ENCODE peak calls at places on chromosomes 2 and 18, in six cellular contexts. H is uterus, P is Peyer's patch, T is ovary, K is body of pancreas, I is heart left ventricle. B is an unnamed sample.

GRCh38 chr2:199792381-199792780 is 58.6 kb downstream of the FTCDNL1 start:
- DNase-seq in P (no peak), T (no peak), I (no peak), K (no peak), H (no peak), B (no peak)

GRCh38 chr2:137836671-137837070 is 127.6 kb upstream of the HNMT start:
- DNase-seq in H (no peak), K (no peak), T (no peak), P (no peak), I (no peak), B (no peak)

GRCh38 chr2:99337931-99338580 is 867 bp downstream of the EIF5B start:
- DNase-seq in T (no peak), P (no peak), I (no peak), H (no peak), K (peak; percentile 7), B (no peak)

GRCh38 chr18:30376515-30376914 is 666.0 kb downstream of the DSC3 start:
- DNase-seq in K (no peak), T (no peak), H (no peak), P (no peak), I (no peak), B (no peak)

GRCh38 chr2:96146881-96147592 is 1.8 kb upstream of the DUSP2 start:
- DNase-seq in I (peak; percentile 56), H (peak; percentile 10), K (no peak), P (no peak), T (no peak), B (peak; percentile 6)

GRCh38 chr2:17752281-17752680 is 1.3 kb downstream of the SMC6 start:
- DNase-seq in T (no peak), H (no peak), P (no peak), I (no peak), K (no peak), B (no peak)

GRCh38 chr2:46720592-46721185 is 194.9 kb downstream of the MCFD2 start:
- DNase-seq in K (no peak), P (no peak), T (no peak), H (no peak), I (no peak), B (no peak)

GRCh38 chr2:148756292-148756975 is 111.9 kb downstream of the EPC2 start:
- DNase-seq in K (no peak), P (no peak), T (no peak), H (no peak), I (no peak), B (no peak)

GRCh38 chr2:231800493-231801091 is 14.3 kb downstream of the COPS7B start:
- DNase-seq in H (no peak), K (peak; percentile 46), P (no peak), I (no peak), T (no peak), B (peak; percentile 26)

GRCh38 chr2:143452817-143453462 is 323.7 kb downstream of the ARHGAP15 start:
- DNase-seq in K (no peak), I (no peak), P (no peak), T (no peak), H (no peak), B (no peak)

GRCh38 chr2:72145658-72146329 is 1.9 kb downstream of the CYP26B1 start:
- DNase-seq in H (peak; percentile 9), I (no peak), T (peak; percentile 4), K (no peak), P (peak; percentile 11), B (no peak)

GRCh38 chr2:145692971-145693478 is 1173.1 kb upstream of the ZEB2 start:
- DNase-seq in I (no peak), K (peak; percentile 63), T (no peak), P (no peak), H (no peak), B (no peak)

GRCh38 chr2:177169810-177170514 is 42.6 kb upstream of the HNRNPA3 start:
- DNase-seq in H (no peak), T (no peak), P (no peak), I (no peak), K (no peak), B (no peak)

GRCh38 chr18:63758616-63759015 is 16.6 kb upstream of the SERPINB7 start:
- DNase-seq in P (no peak), H (no peak), I (no peak), T (no peak), K (no peak), B (no peak)

GRCh38 chr2:29532451-29532850 is 388.9 kb downstream of the ALK start:
- DNase-seq in P (no peak), H (no peak), I (no peak), K (peak; percentile 11), T (no peak), B (no peak)

GRCh38 chr2:128746356-128746755 is 427.7 kb upstream of the HS6ST1 start:
- DNase-seq in K (peak; percentile 87), T (peak; percentile 75), H (no peak), I (peak; percentile 46), P (no peak), B (no peak)

GRCh38 chr2:38978908-38979307 is 89.2 kb downstream of the ARHGEF33 start:
- DNase-seq in T (no peak), I (no peak), P (no peak), H (no peak), K (no peak), B (no peak)

GRCh38 chr18:78978336-78979057 is 1.1 kb upstream of the SALL3 start:
- DNase-seq in P (no peak), I (no peak), H (no peak), T (no peak), K (no peak), B (no peak)

GRCh38 chr18:78975282-78975681 is 4.3 kb upstream of the SALL3 start:
- DNase-seq in K (no peak), I (no peak), H (no peak), P (no peak), T (no peak), B (no peak)

GRCh38 chr18:78977627-78978271 is 1.9 kb upstream of the SALL3 start:
- DNase-seq in T (no peak), H (no peak), I (no peak), P (no peak), K (no peak), B (no peak)

GRCh38 chr18:78975699-78976098 is 3.9 kb upstream of the SALL3 start:
- DNase-seq in K (no peak), P (no peak), T (no peak), I (no peak), H (no peak), B (no peak)

DNA sequence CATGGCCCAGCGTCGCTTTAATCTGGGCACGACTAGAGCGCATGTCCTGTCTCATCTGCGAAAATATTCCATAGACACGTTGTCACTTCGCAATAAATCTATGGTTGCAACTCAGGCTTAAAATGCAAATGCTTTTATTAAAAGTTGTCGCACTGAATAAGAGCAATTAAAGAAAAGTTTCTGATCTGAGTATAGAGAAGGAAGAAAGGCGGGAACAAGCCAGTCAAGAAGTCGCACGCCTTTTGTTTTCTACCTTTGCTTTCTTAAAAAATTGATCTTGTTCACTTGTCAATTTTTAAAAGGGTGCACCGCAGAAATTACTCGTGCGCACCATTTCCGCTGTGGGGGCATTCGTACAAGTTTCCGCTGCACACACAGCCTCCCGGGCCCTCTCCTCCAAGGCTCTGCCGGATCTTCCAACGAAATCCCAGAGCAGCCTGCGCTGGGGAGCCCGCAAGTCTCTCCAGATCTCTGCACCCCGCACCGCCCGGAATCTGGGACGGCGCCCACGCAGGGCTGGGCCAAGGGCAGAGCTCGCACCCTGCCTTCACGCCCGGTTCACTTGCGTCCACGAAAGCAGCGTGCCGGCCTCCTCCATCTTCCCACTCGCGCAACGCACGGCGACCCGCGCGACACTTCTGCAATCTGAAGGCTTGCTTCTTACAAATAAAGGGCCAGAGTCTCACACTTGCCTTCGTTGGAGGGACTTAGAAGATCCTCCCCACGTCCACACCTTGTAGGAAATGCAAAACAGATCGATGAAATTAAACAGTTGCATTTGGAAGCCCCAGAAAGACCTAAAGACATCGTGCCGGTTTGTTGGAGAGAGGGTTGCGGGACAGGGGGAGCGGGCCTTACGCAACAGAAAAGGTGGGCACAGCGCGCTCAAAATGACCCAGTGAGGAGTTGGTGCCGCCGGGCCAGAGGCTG is 2.7 kb upstream of the SALL3 start:
- DNase-seq in K (no peak), P (no peak), T (no peak), I (no peak), H (no peak), B (no peak)
- H3K9me3 ChIP-seq in K (no peaks in the 10 kb centered on the region), P (no peaks in the 10 kb centered on the region), T (no peaks in the 10 kb centered on the region), I (no peaks in the 10 kb centered on the region), H (no peaks in the 10 kb centered on the region), B (no peaks in the 10 kb centered on the region)

DNA sequence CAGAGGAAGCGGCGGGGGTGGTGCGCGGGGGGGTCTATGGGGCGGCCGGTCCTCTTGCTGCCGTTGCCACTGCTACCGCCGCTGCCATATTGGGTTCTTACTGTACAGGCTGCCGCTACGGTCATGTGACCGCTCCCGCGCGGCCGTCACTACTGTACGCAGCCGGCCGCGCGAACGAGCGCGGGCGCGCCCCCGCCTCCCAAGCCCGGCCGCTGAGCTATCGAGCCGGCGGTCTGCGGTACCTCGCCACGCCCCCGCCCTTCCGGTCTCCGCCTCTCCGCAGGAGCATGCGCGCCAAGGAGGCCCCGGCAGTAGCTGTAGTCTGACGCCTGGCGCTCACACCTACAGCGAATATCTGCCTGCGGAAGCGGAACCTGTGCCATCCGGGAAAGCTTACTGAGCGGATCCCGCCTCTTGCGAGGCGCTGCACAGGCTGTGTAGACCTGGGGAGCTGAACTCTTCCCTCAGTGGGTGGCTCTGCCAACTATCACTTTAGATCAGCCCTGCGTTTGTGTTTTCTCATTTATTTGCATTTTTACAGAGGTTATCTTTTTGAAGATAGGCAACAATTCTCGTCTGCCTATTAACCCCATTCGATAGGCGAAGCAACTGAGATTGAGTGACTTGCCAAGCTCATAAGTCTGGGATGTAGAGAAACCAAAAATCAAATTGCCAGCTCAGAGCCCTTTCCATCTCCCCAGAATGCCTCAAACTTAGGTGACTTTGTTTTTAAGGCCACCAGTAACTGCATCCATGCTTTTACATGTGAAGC is at the start of gene ASXL2:
- DNase-seq in H (peak; percentile 94), I (peak; percentile 98), T (peak; percentile 95), K (peak; percentile 99), P (peak; percentile 94), B (peak; percentile 98)
- TF ChIP-seq POLR2A in H (peak; percentile 61), I (peak; percentile 67), T (peak; percentile 56), K (peak; percentile 90), P (peak; percentile 39), B (peak; percentile 71)

GRCh38 chr2:127216105-127216504 is 4.0 kb downstream of the CYP27C1 start:
- DNase-seq in T (no peak), I (no peak), P (no peak), H (no peak), K (no peak), B (no peak)
- H3K9me3 ChIP-seq in T (no peaks in the 10 kb centered on the region), I (peaks cover 19% of the 10 kb centered on the region), P (peaks cover 4% of the 10 kb centered on the region), H (no peaks in the 10 kb centered on the region), K (no peaks in the 10 kb centered on the region), B (no peaks in the 10 kb centered on the region)

DNA sequence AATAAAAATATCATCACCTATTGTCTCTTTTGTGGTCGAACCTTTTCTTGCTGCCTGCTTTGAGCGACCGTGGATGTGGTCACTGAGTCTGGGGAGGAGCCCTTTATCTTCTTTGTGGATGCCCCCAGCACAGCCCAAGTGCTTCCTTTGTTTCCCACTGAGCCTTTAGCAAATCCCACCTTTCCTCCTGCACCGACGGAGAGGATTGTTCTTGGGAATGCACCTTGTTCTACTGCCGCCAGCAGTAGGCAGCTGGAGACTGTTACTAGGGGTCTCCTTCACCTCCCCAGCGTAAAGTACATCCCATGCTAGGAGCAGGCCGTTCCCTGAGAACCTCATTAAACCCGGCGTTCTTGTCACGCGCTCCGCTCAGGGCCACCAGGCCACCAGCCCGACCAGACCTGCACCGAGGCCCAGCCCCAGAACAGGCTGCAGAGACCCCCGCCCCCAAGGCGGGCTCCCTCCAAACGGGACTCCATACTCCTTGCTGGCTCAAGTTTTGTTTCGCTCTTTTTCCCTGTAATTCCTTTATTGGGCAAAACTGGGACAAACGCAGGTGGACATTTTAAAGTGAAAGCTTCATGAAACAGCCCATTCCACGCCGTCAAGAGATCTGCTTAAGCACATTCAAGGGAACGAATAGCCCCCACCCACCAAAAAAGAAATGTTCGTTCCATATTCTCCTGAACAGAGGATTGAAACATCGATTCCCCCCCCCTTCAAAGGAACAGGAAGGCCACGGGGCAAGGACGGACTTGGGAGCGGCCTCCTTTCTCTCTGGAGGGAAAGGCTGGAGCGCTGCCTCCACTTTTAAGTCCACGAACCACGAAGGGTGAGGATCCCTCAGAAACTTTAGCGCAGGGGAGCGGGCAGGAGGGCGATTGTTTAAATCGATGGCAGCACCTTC is 1.1 kb upstream of the MAT2A start:
- DNase-seq in I (peak; percentile 64), H (peak; percentile 65), P (peak; percentile 46), T (peak; percentile 66), K (peak; percentile 69), B (peak; percentile 66)
- TF ChIP-seq POLR2A in I (no peak), H (no peak), P (peak; percentile 12), T (peak; percentile 30), K (no peak), B (peak; percentile 4)